ENCODE peak calls at places on chromosome 20, in five cellular contexts. F, R, Z, L and C are unnamed samples.

GRCh38 chr20:62899633-62900051 is 26.7 kb downstream of the DIDO1 start:
- DNase-seq in R (no peak), L (no peak), Z (peak), F (no peak), C (no peak)

GRCh38 chr20:2101935-2102584 is 433 bp downstream of the STK35 start:
- DNase-seq in Z (peak), F (peak), R (peak), L (peak), C (peak)

GRCh38 chr20:53265304-53265875 is 293.2 kb downstream of the TSHZ2 start:
- DNase-seq in R (no peak), L (no peak), F (no peak), Z (no peak), C (no peak)

GRCh38 chr20:24773751-24774201 is 175.3 kb upstream of the CST7 start:
- DNase-seq in F (peak), R (no peak), L (no peak), Z (peak), C (peak)

GRCh38 chr20:57964011-57964862 is 254.4 kb upstream of the PMEPA1 start:
- DNase-seq in F (no peak), R (peak), Z (no peak), L (peak), C (no peak)

GRCh38 chr20:49579874-49580817 is 12.2 kb upstream of the PTGIS start:
- DNase-seq in Z (peak), F (no peak), R (no peak), L (no peak), C (peak)

GRCh38 chr20:12068146-12068545 is 150.5 kb downstream of the BTBD3 start:
- DNase-seq in L (no peak), Z (no peak), R (no peak), F (no peak), C (no peak)

GRCh38 chr20:63027425-63028389 is 20.9 kb upstream of the BHLHE23 start:
- DNase-seq in L (no peak), F (no peak), R (no peak), Z (no peak), C (no peak)